ENCODE peak calls at places on chromosomes 5 and 9, in eight cellular contexts. E is brain microvascular endothelial cell, W is MM.1S, A is left lung, P is breast epithelium, C is neural progenitor cell, J is K562, I is heart right ventricle. Q is an unnamed sample.

GRCh38 chr5:56515011-56515410 is 281.9 kb upstream of the ANKRD55 start:
- DNase-seq in A (no peak), I (no peak), J (no peak), P (no peak), E (no peak), C (peak; percentile 23), W (no peak), Q (no peak)

GRCh38 chr9:87698069-87698809 is 27.7 kb upstream of the CTSL start:
- DNase-seq in C (no peak), J (no peak), W (no peak), A (peak; percentile 83), E (no peak), P (no peak), I (no peak), Q (no peak)

GRCh38 chr9:20914556-20914955 is 116.9 kb downstream of the HACD4 start:
- DNase-seq in J (no peak), A (no peak), C (no peak), P (no peak), E (no peak), I (no peak), W (no peak), Q (no peak)

GRCh38 chr5:166671818-166672217 is 1619.6 kb upstream of the WWC1 start:
- DNase-seq in J (no peak), P (no peak), C (no peak), I (no peak), W (no peak), E (no peak), A (no peak), Q (no peak)

GRCh38 chr5:72692273-72692672 is 124.2 kb upstream of the TNPO1 start:
- DNase-seq in J (no peak), C (no peak), P (no peak), A (no peak), I (no peak), E (no peak), W (no peak), Q (no peak)

GRCh38 chr5:181221105-181221791 is 1.8 kb upstream of the TRIM41 start:
- DNase-seq in W (peak; percentile 21), P (peak; percentile 45), C (no peak), A (no peak), E (no peak), J (no peak), I (no peak), Q (no peak)

GRCh38 chr9:90789862-90790261 is 11.8 kb upstream of the SYK start:
- DNase-seq in W (no peak), J (no peak), A (no peak), P (no peak), I (no peak), E (no peak), C (peak; percentile 56), Q (no peak)

GRCh38 chr9:135608999-135609317 is 30.4 kb downstream of the GLT6D1 start:
- DNase-seq in J (no peak), P (peak; percentile 2), W (no peak), C (no peak), E (no peak), I (no peak), A (no peak), Q (no peak)

GRCh38 chr9:133225171-133226011 is 16.3 kb upstream of the OBP2B start:
- DNase-seq in E (no peak), W (no peak), A (peak; percentile 68), J (no peak), P (peak; percentile 11), C (no peak), I (peak; percentile 50), Q (no peak)

GRCh38 chr5:14663734-14664269 is 716 bp upstream of the OTULIN start:
- DNase-seq in I (no peak), A (peak; percentile 72), J (peak; percentile 51), P (peak; percentile 22), E (no peak), C (peak; percentile 33), W (peak; percentile 70), Q (no peak)

GRCh38 chr5:158127536-158127935 is 268.6 kb upstream of the CLINT1 start:
- DNase-seq in E (no peak), J (no peak), W (no peak), P (no peak), I (no peak), A (no peak), C (no peak), Q (no peak)

GRCh38 chr5:55176176-55176818 is 3.3 kb upstream of the CDC20B start:
- DNase-seq in I (no peak), W (peak; percentile 54), C (peak; percentile 94), E (no peak), P (no peak), A (peak; percentile 82), J (peak; percentile 89), Q (no peak)

GRCh38 chr9:100472725-100473261 is at the start of gene TMEFF1:
- DNase-seq in W (peak; percentile 76), J (peak; percentile 75), A (peak; percentile 83), P (no peak), E (no peak), I (no peak), C (peak; percentile 94), Q (no peak)
- TF ChIP-seq CTCF in W (peak; percentile 7), J (no peak), A (no peak), P (no peak), E (peak; percentile 33), I (peak; percentile 45), C (peak; percentile 20), Q (no peak)

DNA sequence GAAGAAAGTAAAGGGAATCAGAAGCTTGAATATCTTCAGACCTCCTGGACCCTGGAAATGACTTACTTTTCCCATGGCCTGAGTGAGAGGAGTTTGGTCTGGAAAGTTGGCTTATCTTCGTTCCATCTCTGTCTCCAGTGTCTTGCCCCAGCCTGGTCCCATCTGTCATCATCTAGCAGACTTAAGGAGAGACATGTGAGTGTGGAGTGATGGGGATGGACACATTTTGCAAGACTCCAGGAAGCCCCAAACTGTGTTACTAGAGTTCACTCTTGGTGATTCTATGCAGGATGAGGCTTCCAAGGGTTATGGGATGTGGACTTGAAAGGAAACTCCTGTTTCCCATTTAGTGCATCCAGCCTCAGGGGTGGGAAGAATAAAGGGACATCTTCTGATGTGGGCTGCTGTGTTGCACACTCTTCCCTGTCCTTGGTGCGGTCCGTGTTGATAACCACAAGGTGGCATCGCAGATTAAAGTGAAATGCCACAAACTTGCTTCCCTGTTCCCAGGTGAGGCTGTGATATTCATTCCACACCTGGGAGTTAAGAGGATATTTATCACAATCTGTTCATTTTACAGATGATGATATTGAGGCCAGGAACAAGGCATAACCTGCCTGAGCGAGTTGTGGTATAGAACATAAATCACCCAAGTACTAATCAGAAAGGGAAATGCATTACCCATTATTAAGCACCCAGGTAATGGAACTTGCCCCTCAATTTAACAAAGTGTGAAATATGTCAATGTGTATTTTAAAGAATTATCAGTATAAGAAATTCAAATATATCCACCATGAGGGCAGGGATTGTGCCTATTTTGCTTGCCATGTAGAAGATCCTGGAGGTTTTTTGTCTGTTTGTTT is 269.9 kb upstream of the PAPPA start:
- DNase-seq in W (peak; percentile 11), I (peak; percentile 13), J (peak; percentile 5), A (no peak), P (peak; percentile 21), C (peak; percentile 59), E (peak; percentile 46), Q (no peak)
- H3K27me3 ChIP-seq in W (no peaks in the 10 kb centered on the region), I (no peaks in the 10 kb centered on the region), J (no peaks in the 10 kb centered on the region), A (no peaks in the 10 kb centered on the region), P (no peaks in the 10 kb centered on the region), C (no peaks in the 10 kb centered on the region), E (no peaks in the 10 kb centered on the region), Q (no peaks in the 10 kb centered on the region)

GRCh38 chr5:6570530-6570929 is 62.3 kb downstream of the NSUN2 start:
- DNase-seq in I (no peak), J (no peak), W (no peak), E (no peak), A (no peak), C (no peak), P (no peak), Q (no peak)

GRCh38 chr5:6568909-6569308 is 63.9 kb downstream of the NSUN2 start:
- DNase-seq in A (no peak), W (no peak), J (no peak), C (no peak), I (no peak), P (no peak), E (no peak), Q (no peak)

GRCh38 chr5:6568383-6568782 is 64.5 kb downstream of the NSUN2 start:
- DNase-seq in C (no peak), P (no peak), E (no peak), J (no peak), A (no peak), I (peak; percentile 53), W (no peak), Q (no peak)

GRCh38 chr5:6567835-6568234 is 65.0 kb downstream of the NSUN2 start:
- DNase-seq in J (no peak), W (no peak), C (no peak), P (no peak), I (no peak), E (no peak), A (no peak), Q (no peak)

DNA sequence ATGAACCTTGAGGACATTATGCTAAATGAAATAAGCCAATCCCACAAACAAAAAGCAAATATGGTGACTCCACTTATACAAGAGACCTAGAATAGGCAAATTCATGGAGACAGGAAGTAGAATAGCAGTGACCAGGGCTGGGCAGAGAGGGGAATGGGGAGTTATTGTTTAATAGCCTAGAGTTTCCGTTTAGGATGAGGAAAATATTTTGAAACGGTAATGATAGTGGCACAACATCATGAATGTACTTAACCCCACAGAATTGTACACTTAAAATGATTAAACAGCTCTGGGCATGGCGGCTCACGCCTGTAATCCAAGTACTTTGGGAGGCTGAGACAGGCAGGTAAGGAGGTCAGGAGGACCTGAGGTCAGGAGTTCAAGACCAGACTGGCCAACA is 65.8 kb downstream of the NSUN2 start:
- DNase-seq in W (no peak), J (no peak), I (no peak), C (no peak), P (no peak), E (no peak), A (no peak), Q (no peak)
- TF ChIP-seq CTCF in W (no peak), J (no peak), I (no peak), C (no peak), P (no peak), E (no peak), A (no peak), Q (no peak)

GRCh38 chr5:124352312-124352711 is 394.1 kb downstream of the ZNF608 start:
- DNase-seq in J (no peak), W (no peak), A (no peak), E (no peak), C (no peak), I (no peak), P (no peak), Q (no peak)
- H3K27me3 ChIP-seq in J (no peaks in the 10 kb centered on the region), W (no peaks in the 10 kb centered on the region), A (no peaks in the 10 kb centered on the region), E (no peaks in the 10 kb centered on the region), C (no peaks in the 10 kb centered on the region), I (no peaks in the 10 kb centered on the region), P (no peaks in the 10 kb centered on the region), Q (no peaks in the 10 kb centered on the region)

Q was measured in CD4-positive, alpha-beta T cell.